ENCODE peak calls at places on chromosomes 13 and 19, in seven cellular contexts. One of them, this sample, is unnamed.

GRCh38 chr19:8494158-8494557 is 8.3 kb downstream of the PRAM1 start:
- DNase-seq in endothelial cell: no peak
- DNase-seq in cardiac fibroblast: peak; percentile 20
- DNase-seq in amniotic stem cell: no peak
- DNase-seq in H1: no peak
- DNase-seq in stimulated activated naive CD8-positive, alpha-beta T cell treated with anti-CD3 and anti-CD28 coated beads, Interleukin-15, Interleukin-2, amounts not matched to agents 100 U/mL and 50 U/mL, for 24 hours: no peak
- DNase-seq in heart left ventricle: no peak
- DNase-seq in this sample: no peak

GRCh38 chr13:25659091-25659502 is 287.3 kb downstream of the ATP8A2 start:
- DNase-seq in endothelial cell: no peak
- DNase-seq in cardiac fibroblast: no peak
- DNase-seq in amniotic stem cell: peak; percentile 1
- DNase-seq in H1: no peak
- DNase-seq in stimulated activated naive CD8-positive, alpha-beta T cell treated with anti-CD3 and anti-CD28 coated beads, Interleukin-15, Interleukin-2, amounts not matched to agents 100 U/mL and 50 U/mL, for 24 hours: no peak
- DNase-seq in heart left ventricle: no peak
- DNase-seq in this sample: no peak

GRCh38 chr13:23007430-23007829 is 173.3 kb upstream of the SGCG start:
- DNase-seq in endothelial cell: no peak
- DNase-seq in cardiac fibroblast: no peak
- DNase-seq in amniotic stem cell: no peak
- DNase-seq in H1: no peak
- DNase-seq in stimulated activated naive CD8-positive, alpha-beta T cell treated with anti-CD3 and anti-CD28 coated beads, Interleukin-15, Interleukin-2, amounts not matched to agents 100 U/mL and 50 U/mL, for 24 hours: no peak
- DNase-seq in heart left ventricle: no peak
- DNase-seq in this sample: peak; percentile 27

GRCh38 chr13:97127842-97128241 is 94.3 kb upstream of the MBNL2 start:
- DNase-seq in endothelial cell: no peak
- DNase-seq in cardiac fibroblast: no peak
- DNase-seq in amniotic stem cell: no peak
- DNase-seq in H1: no peak
- DNase-seq in stimulated activated naive CD8-positive, alpha-beta T cell treated with anti-CD3 and anti-CD28 coated beads, Interleukin-15, Interleukin-2, amounts not matched to agents 100 U/mL and 50 U/mL, for 24 hours: no peak
- DNase-seq in heart left ventricle: no peak
- DNase-seq in this sample: no peak

GRCh38 chr19:13952154-13953020 is at the start of gene DCAF15:
- DNase-seq in endothelial cell: peak; percentile 96
- DNase-seq in cardiac fibroblast: peak; percentile 100
- DNase-seq in amniotic stem cell: peak; percentile 100
- DNase-seq in H1: peak; percentile 99
- DNase-seq in stimulated activated naive CD8-positive, alpha-beta T cell treated with anti-CD3 and anti-CD28 coated beads, Interleukin-15, Interleukin-2, amounts not matched to agents 100 U/mL and 50 U/mL, for 24 hours: peak; percentile 98
- DNase-seq in heart left ventricle: peak; percentile 100
- DNase-seq in this sample: peak; percentile 99

GRCh38 chr13:76048675-76049396 is 412.7 kb downstream of the LMO7 start:
- DNase-seq in endothelial cell: no peak
- DNase-seq in cardiac fibroblast: no peak
- DNase-seq in amniotic stem cell: no peak
- DNase-seq in H1: no peak
- DNase-seq in stimulated activated naive CD8-positive, alpha-beta T cell treated with anti-CD3 and anti-CD28 coated beads, Interleukin-15, Interleukin-2, amounts not matched to agents 100 U/mL and 50 U/mL, for 24 hours: no peak
- DNase-seq in heart left ventricle: no peak
- DNase-seq in this sample: no peak

GRCh38 chr13:110716235-110716505 is 2.7 kb downstream of the ING1 start:
- DNase-seq in endothelial cell: no peak
- DNase-seq in cardiac fibroblast: peak; percentile 36
- DNase-seq in amniotic stem cell: no peak
- DNase-seq in H1: no peak
- DNase-seq in stimulated activated naive CD8-positive, alpha-beta T cell treated with anti-CD3 and anti-CD28 coated beads, Interleukin-15, Interleukin-2, amounts not matched to agents 100 U/mL and 50 U/mL, for 24 hours: no peak
- DNase-seq in heart left ventricle: no peak
- DNase-seq in this sample: no peak

GRCh38 chr13:67023088-67023893 is 206.8 kb downstream of the PCDH9 start:
- DNase-seq in endothelial cell: peak; percentile 9
- DNase-seq in cardiac fibroblast: peak; percentile 91
- DNase-seq in amniotic stem cell: no peak
- DNase-seq in H1: no peak
- DNase-seq in stimulated activated naive CD8-positive, alpha-beta T cell treated with anti-CD3 and anti-CD28 coated beads, Interleukin-15, Interleukin-2, amounts not matched to agents 100 U/mL and 50 U/mL, for 24 hours: no peak
- DNase-seq in heart left ventricle: no peak
- DNase-seq in this sample: no peak

This sample was measured in Right ventricle myocardium inferior.